ENCODE peak calls at places on chromosomes 3 and 15, in nine cellular contexts. One of them, this sample, is unnamed.

GRCh38 chr3:188974856-188975611 is 196.7 kb upstream of the TPRG1 start:
- DNase-seq in HCT116: no peak
- DNase-seq in neural progenitor cell: no peak
- DNase-seq in MM.1S: no peak
- DNase-seq in PC-3: peak; percentile 66
- DNase-seq in GM23248: peak; percentile 36
- DNase-seq in SK-N-SH: no peak
- DNase-seq in GM23338: no peak
- DNase-seq in hepatocyte: no peak
- DNase-seq in this sample: no peak

GRCh38 chr15:69679623-69680228 is 227.1 kb downstream of the RPLP1 start:
- DNase-seq in MM.1S: no peak
- DNase-seq in hepatocyte: no peak
- DNase-seq in neural progenitor cell: no peak
- DNase-seq in GM23248: no peak
- DNase-seq in SK-N-SH: no peak
- DNase-seq in GM23338: no peak
- DNase-seq in HCT116: no peak
- DNase-seq in PC-3: no peak
- DNase-seq in this sample: no peak

GRCh38 chr3:113898892-113899291 is 48.9 kb upstream of the ZDHHC23 start:
- DNase-seq in HCT116: no peak
- DNase-seq in PC-3: no peak
- DNase-seq in MM.1S: no peak
- DNase-seq in hepatocyte: no peak
- DNase-seq in GM23248: peak; percentile 53
- DNase-seq in SK-N-SH: no peak
- DNase-seq in GM23338: no peak
- DNase-seq in neural progenitor cell: no peak
- DNase-seq in this sample: no peak

GRCh38 chr15:83698294-83698693 is 44.4 kb downstream of the ADAMTSL3 start:
- DNase-seq in MM.1S: no peak
- DNase-seq in SK-N-SH: no peak
- DNase-seq in hepatocyte: peak; percentile 7
- DNase-seq in neural progenitor cell: no peak
- DNase-seq in GM23338: no peak
- DNase-seq in HCT116: no peak
- DNase-seq in GM23248: peak; percentile 55
- DNase-seq in PC-3: peak; percentile 87
- DNase-seq in this sample: no peak

GRCh38 chr15:37014137-37014536 is 86.2 kb downstream of the MEIS2 start:
- DNase-seq in GM23338: no peak
- DNase-seq in neural progenitor cell: no peak
- DNase-seq in MM.1S: no peak
- DNase-seq in HCT116: no peak
- DNase-seq in GM23248: peak; percentile 61
- DNase-seq in SK-N-SH: no peak
- DNase-seq in hepatocyte: no peak
- DNase-seq in PC-3: no peak
- DNase-seq in this sample: no peak

GRCh38 chr3:33076952-33077351 is 20.0 kb downstream of the GLB1 start:
- DNase-seq in SK-N-SH: no peak
- DNase-seq in MM.1S: no peak
- DNase-seq in neural progenitor cell: no peak
- DNase-seq in hepatocyte: no peak
- DNase-seq in PC-3: no peak
- DNase-seq in GM23338: no peak
- DNase-seq in HCT116: no peak
- DNase-seq in GM23248: no peak
- DNase-seq in this sample: no peak

GRCh38 chr3:172201136-172201989 is 162.0 kb downstream of the FNDC3B start:
- DNase-seq in GM23248: peak; percentile 98
- DNase-seq in SK-N-SH: peak; percentile 26
- DNase-seq in PC-3: no peak
- DNase-seq in neural progenitor cell: no peak
- DNase-seq in MM.1S: no peak
- DNase-seq in HCT116: no peak
- DNase-seq in hepatocyte: peak; percentile 65
- DNase-seq in GM23338: no peak
- DNase-seq in this sample: no peak

GRCh38 chr15:93331545-93332117 is 242.6 kb upstream of the RGMA start:
- DNase-seq in HCT116: no peak
- DNase-seq in neural progenitor cell: peak; percentile 55
- DNase-seq in hepatocyte: peak; percentile 31
- DNase-seq in GM23248: no peak
- DNase-seq in PC-3: no peak
- DNase-seq in SK-N-SH: peak; percentile 75
- DNase-seq in GM23338: peak; percentile 90
- DNase-seq in MM.1S: no peak
- DNase-seq in this sample: no peak

GRCh38 chr3:127484601-127485388 is 105.7 kb downstream of the TPRA1 start:
- DNase-seq in GM23248: peak; percentile 58
- DNase-seq in SK-N-SH: peak; percentile 58
- DNase-seq in PC-3: no peak
- DNase-seq in neural progenitor cell: no peak
- DNase-seq in GM23338: no peak
- DNase-seq in hepatocyte: no peak
- DNase-seq in MM.1S: no peak
- DNase-seq in HCT116: no peak
- DNase-seq in this sample: no peak

GRCh38 chr3:108914774-108915641 is 38.7 kb downstream of the GUCA1C start:
- DNase-seq in MM.1S: peak; percentile 67
- DNase-seq in GM23248: peak; percentile 62
- DNase-seq in GM23338: peak; percentile 83
- DNase-seq in hepatocyte: peak; percentile 75
- DNase-seq in HCT116: peak; percentile 69
- DNase-seq in PC-3: peak; percentile 85
- DNase-seq in neural progenitor cell: peak; percentile 80
- DNase-seq in SK-N-SH: peak; percentile 72
- DNase-seq in this sample: peak; percentile 56

GRCh38 chr15:90240856-90241255 is 6.8 kb downstream of the GDPGP1 start:
- DNase-seq in SK-N-SH: no peak
- DNase-seq in neural progenitor cell: no peak
- DNase-seq in hepatocyte: no peak
- DNase-seq in HCT116: no peak
- DNase-seq in GM23338: peak; percentile 7
- DNase-seq in MM.1S: no peak
- DNase-seq in GM23248: no peak
- DNase-seq in PC-3: no peak
- DNase-seq in this sample: no peak

GRCh38 chr3:126341755-126342150 is 15.5 kb downstream of the KLF15 start:
- DNase-seq in SK-N-SH: no peak
- DNase-seq in HCT116: no peak
- DNase-seq in hepatocyte: no peak
- DNase-seq in neural progenitor cell: no peak
- DNase-seq in MM.1S: no peak
- DNase-seq in GM23338: no peak
- DNase-seq in GM23248: no peak
- DNase-seq in PC-3: no peak
- DNase-seq in this sample: no peak

GRCh38 chr3:4744405-4745239 is 234.6 kb upstream of the BHLHE40 start:
- DNase-seq in GM23338: no peak
- DNase-seq in hepatocyte: peak; percentile 48
- DNase-seq in PC-3: peak; percentile 94
- DNase-seq in HCT116: no peak
- DNase-seq in SK-N-SH: no peak
- DNase-seq in neural progenitor cell: no peak
- DNase-seq in GM23248: peak; percentile 70
- DNase-seq in MM.1S: no peak
- DNase-seq in this sample: no peak

GRCh38 chr15:52069559-52069958 is 43.0 kb downstream of the BCL2L10 start:
- DNase-seq in PC-3: no peak
- DNase-seq in GM23248: no peak
- DNase-seq in SK-N-SH: no peak
- DNase-seq in neural progenitor cell: no peak
- DNase-seq in hepatocyte: peak; percentile 49
- DNase-seq in MM.1S: no peak
- DNase-seq in GM23338: no peak
- DNase-seq in HCT116: no peak
- DNase-seq in this sample: no peak

GRCh38 chr3:109165905-109166304 is 29.4 kb downstream of the C3orf85 start:
- DNase-seq in hepatocyte: no peak
- DNase-seq in GM23248: no peak
- DNase-seq in PC-3: no peak
- DNase-seq in MM.1S: no peak
- DNase-seq in SK-N-SH: no peak
- DNase-seq in neural progenitor cell: no peak
- DNase-seq in GM23338: no peak
- DNase-seq in HCT116: no peak
- DNase-seq in this sample: no peak

DNA sequence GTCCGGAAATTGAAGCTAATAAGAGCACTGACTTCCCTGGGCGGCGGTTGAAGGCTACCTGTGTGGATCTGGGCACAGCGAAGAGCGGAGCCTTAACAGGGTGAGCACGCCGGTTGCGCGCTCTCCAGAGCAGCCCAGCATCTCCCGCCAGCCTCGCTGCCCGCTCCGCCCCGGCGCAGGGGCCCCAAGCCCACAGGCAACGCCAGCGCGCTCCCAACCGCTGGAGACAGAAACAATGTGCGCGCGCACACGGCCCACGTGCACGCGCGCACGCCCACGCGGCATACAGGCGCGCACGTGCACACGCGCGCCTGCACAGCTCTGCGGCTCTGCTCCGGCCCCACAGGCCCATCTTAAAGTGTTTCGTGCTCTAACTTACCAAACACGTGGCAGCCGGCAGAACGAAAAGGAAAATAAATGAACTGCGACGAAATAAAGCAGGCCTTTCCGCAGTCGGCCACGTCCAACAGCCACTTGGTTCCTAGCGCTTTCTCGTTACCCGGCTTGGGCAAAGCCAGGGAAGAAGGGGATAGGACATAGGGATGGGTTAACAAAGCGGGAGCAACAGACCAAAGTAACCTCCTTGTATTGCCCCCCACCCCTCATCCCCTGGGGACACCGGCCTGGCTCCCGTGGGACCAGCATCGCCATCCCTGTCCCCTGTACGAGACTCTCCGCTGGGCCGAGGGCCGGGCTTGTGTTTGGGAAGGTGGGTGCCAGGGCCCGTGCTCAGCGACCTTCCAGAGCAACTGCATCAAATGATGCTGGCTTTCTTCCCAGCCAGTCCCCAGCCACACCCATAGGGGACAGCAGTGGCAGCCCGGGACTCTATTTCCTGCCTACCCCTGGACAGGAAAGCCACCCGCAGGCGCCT is 203.7 kb downstream of the ABHD5 start:
- DNase-seq in neural progenitor cell: peak; percentile 93
- DNase-seq in GM23338: peak; percentile 85
- DNase-seq in GM23248: peak; percentile 89
- DNase-seq in HCT116: peak; percentile 22
- DNase-seq in PC-3: no peak
- DNase-seq in MM.1S: peak; percentile 66
- DNase-seq in hepatocyte: peak; percentile 93
- DNase-seq in SK-N-SH: no peak
- DNase-seq in this sample: peak; percentile 89
- TF ChIP-seq EZH2phosphoT487 in neural progenitor cell: no peak
- TF ChIP-seq EZH2phosphoT487 in GM23338: no peak
- TF ChIP-seq EZH2phosphoT487 in GM23248: no peak
- TF ChIP-seq EZH2phosphoT487 in HCT116: no peak
- TF ChIP-seq EZH2phosphoT487 in PC-3: no peak
- TF ChIP-seq EZH2phosphoT487 in MM.1S: no peak
- TF ChIP-seq EZH2phosphoT487 in hepatocyte: no peak
- TF ChIP-seq EZH2phosphoT487 in SK-N-SH: no peak
- TF ChIP-seq EZH2phosphoT487 in this sample: no peak

DNA sequence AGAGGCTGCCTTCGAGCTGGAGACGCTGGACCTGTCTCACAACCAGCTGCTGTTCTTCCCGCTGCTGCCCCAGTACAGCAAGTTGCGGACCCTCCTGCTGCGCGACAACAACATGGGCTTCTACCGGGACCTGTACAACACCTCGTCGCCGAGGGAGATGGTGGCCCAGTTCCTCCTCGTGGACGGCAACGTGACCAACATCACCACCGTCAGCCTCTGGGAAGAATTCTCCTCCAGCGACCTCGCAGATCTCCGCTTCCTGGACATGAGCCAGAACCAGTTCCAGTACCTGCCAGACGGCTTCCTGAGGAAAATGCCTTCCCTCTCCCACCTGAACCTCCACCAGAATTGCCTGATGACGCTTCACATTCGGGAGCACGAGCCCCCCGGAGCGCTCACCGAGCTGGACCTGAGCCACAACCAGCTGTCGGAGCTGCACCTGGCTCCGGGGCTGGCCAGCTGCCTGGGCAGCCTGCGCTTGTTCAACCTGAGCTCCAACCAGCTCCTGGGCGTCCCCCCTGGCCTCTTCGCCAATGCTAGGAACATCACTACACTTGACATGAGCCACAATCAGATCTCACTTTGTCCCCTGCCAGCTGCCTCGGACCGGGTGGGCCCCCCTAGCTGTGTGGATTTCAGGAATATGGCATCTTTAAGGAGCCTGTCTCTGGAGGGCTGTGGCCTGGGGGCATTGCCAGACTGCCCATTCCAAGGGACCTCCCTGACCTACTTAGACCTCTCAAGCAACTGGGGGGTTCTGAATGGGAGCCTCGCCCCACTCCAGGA is 21.1 kb downstream of the NRROS start:
- DNase-seq in PC-3: peak; percentile 36
- DNase-seq in MM.1S: no peak
- DNase-seq in neural progenitor cell: no peak
- DNase-seq in SK-N-SH: no peak
- DNase-seq in hepatocyte: no peak
- DNase-seq in GM23338: no peak
- DNase-seq in GM23248: no peak
- DNase-seq in HCT116: no peak
- DNase-seq in this sample: no peak
- H4K20me1 ChIP-seq in PC-3: no peaks in the 10 kb centered on the region
- H4K20me1 ChIP-seq in MM.1S: no peaks in the 10 kb centered on the region
- H4K20me1 ChIP-seq in neural progenitor cell: no peaks in the 10 kb centered on the region
- H4K20me1 ChIP-seq in SK-N-SH: no peaks in the 10 kb centered on the region
- H4K20me1 ChIP-seq in hepatocyte: no peaks in the 10 kb centered on the region
- H4K20me1 ChIP-seq in GM23338: no peaks in the 10 kb centered on the region
- H4K20me1 ChIP-seq in GM23248: no peaks in the 10 kb centered on the region
- H4K20me1 ChIP-seq in HCT116: no peaks in the 10 kb centered on the region
- H4K20me1 ChIP-seq in this sample: no peaks in the 10 kb centered on the region

GRCh38 chr3:193674714-193675113 is 81.7 kb downstream of the OPA1 start:
- DNase-seq in GM23248: no peak
- DNase-seq in SK-N-SH: no peak
- DNase-seq in GM23338: no peak
- DNase-seq in PC-3: no peak
- DNase-seq in MM.1S: no peak
- DNase-seq in HCT116: no peak
- DNase-seq in hepatocyte: no peak
- DNase-seq in neural progenitor cell: no peak
- DNase-seq in this sample: peak; percentile 13

GRCh38 chr3:193677734-193678133 is 84.7 kb downstream of the OPA1 start:
- DNase-seq in neural progenitor cell: no peak
- DNase-seq in PC-3: no peak
- DNase-seq in GM23248: no peak
- DNase-seq in SK-N-SH: no peak
- DNase-seq in MM.1S: no peak
- DNase-seq in hepatocyte: no peak
- DNase-seq in HCT116: no peak
- DNase-seq in GM23338: no peak
- DNase-seq in this sample: no peak

GRCh38 chr3:193673845-193674244 is 80.8 kb downstream of the OPA1 start:
- DNase-seq in MM.1S: no peak
- DNase-seq in GM23338: no peak
- DNase-seq in neural progenitor cell: peak; percentile 91
- DNase-seq in HCT116: no peak
- DNase-seq in PC-3: no peak
- DNase-seq in SK-N-SH: no peak
- DNase-seq in hepatocyte: peak; percentile 26
- DNase-seq in GM23248: no peak
- DNase-seq in this sample: no peak
- TF ChIP-seq EZH2phosphoT487 in MM.1S: no peak
- TF ChIP-seq EZH2phosphoT487 in GM23338: no peak
- TF ChIP-seq EZH2phosphoT487 in neural progenitor cell: no peak
- TF ChIP-seq EZH2phosphoT487 in HCT116: no peak
- TF ChIP-seq EZH2phosphoT487 in PC-3: no peak
- TF ChIP-seq EZH2phosphoT487 in SK-N-SH: no peak
- TF ChIP-seq EZH2phosphoT487 in hepatocyte: no peak
- TF ChIP-seq EZH2phosphoT487 in GM23248: no peak
- TF ChIP-seq EZH2phosphoT487 in this sample: no peak

GRCh38 chr3:140198242-140198641 is 263.3 kb downstream of the CLSTN2 start:
- DNase-seq in SK-N-SH: no peak
- DNase-seq in HCT116: no peak
- DNase-seq in GM23248: no peak
- DNase-seq in hepatocyte: no peak
- DNase-seq in GM23338: no peak
- DNase-seq in PC-3: no peak
- DNase-seq in MM.1S: no peak
- DNase-seq in neural progenitor cell: no peak
- DNase-seq in this sample: no peak
- H4K20me1 ChIP-seq in SK-N-SH: no peaks in the 10 kb centered on the region
- H4K20me1 ChIP-seq in HCT116: no peaks in the 10 kb centered on the region
- H4K20me1 ChIP-seq in GM23248: no peaks in the 10 kb centered on the region
- H4K20me1 ChIP-seq in hepatocyte: no peaks in the 10 kb centered on the region
- H4K20me1 ChIP-seq in GM23338: no peaks in the 10 kb centered on the region
- H4K20me1 ChIP-seq in PC-3: no peaks in the 10 kb centered on the region
- H4K20me1 ChIP-seq in MM.1S: no peaks in the 10 kb centered on the region
- H4K20me1 ChIP-seq in neural progenitor cell: no peaks in the 10 kb centered on the region
- H4K20me1 ChIP-seq in this sample: no peaks in the 10 kb centered on the region